ENCODE peak calls at places on chromosomes 1 and 21, in eight cellular contexts. M is uterus, H is heart left ventricle, V is brain microvascular endothelial cell, A is left lung, D is HFF-Myc, R is AG04450, S is epithelial cell of esophagus. C is an unnamed sample.

GRCh38 chr1:161218301-161219077 is 3.4 kb downstream of the FCER1G start:
- DNase-seq in A (no peak), D (no peak), V (no peak), R (no peak), H (no peak), S (no peak), M (no peak), C (no peak)

GRCh38 chr1:209150114-209150513 is 433.4 kb upstream of the CAMK1G start:
- DNase-seq in M (no peak), D (peak), H (no peak), R (peak), A (no peak), V (peak), S (peak), C (peak)

GRCh38 chr1:85623061-85623471 is 42.5 kb downstream of the CCN1 start:
- DNase-seq in S (peak), A (no peak), M (no peak), V (peak), H (no peak), D (no peak), R (peak), C (peak)

GRCh38 chr1:89609781-89610456 is 23.0 kb upstream of the LRRC8C start:
- DNase-seq in D (no peak), M (no peak), V (no peak), R (no peak), H (no peak), S (no peak), A (no peak), C (no peak)

GRCh38 chr1:77413541-77414335 is 131.9 kb downstream of the AK5 start:
- DNase-seq in A (no peak), M (no peak), S (no peak), D (no peak), H (no peak), R (no peak), V (no peak), C (no peak)

GRCh38 chr21:16022121-16022520 is 292.3 kb downstream of the USP25 start:
- DNase-seq in M (no peak), R (no peak), A (no peak), D (no peak), S (no peak), V (no peak), H (no peak), C (no peak)

GRCh38 chr1:160877221-160877620 is 7.8 kb downstream of the ITLN1 start:
- DNase-seq in V (no peak), H (no peak), R (no peak), S (no peak), A (no peak), D (no peak), M (no peak), C (no peak)

GRCh38 chr1:243748706-243749283 is 101.2 kb downstream of the AKT3 start:
- DNase-seq in S (peak), H (peak), R (peak), V (peak), M (peak), D (peak), A (no peak), C (peak)

GRCh38 chr21:42062543-42063022 is 8.5 kb upstream of the UMODL1 start:
- DNase-seq in H (no peak), V (no peak), A (peak), M (no peak), S (no peak), R (no peak), D (no peak), C (no peak)

GRCh38 chr1:55898191-55898590 is 681.2 kb downstream of the PLPP3 start:
- DNase-seq in H (no peak), M (no peak), V (peak), A (no peak), S (peak), D (no peak), R (peak), C (peak)

GRCh38 chr21:45981641-45982255 is at the start of gene COL6A1:
- DNase-seq in A (no peak), D (no peak), S (no peak), V (no peak), H (peak), R (no peak), M (peak), C (peak)

GRCh38 chr1:58331156-58331555 is 215.4 kb downstream of the OMA1 start:
- DNase-seq in R (no peak), S (no peak), A (no peak), H (no peak), D (no peak), M (no peak), V (no peak), C (peak)

GRCh38 chr1:172670316-172670715 is 11.4 kb downstream of the FASLG start:
- DNase-seq in R (no peak), S (no peak), V (no peak), A (no peak), H (no peak), D (no peak), M (no peak), C (no peak)

GRCh38 chr1:43286115-43286514 is 734 bp upstream of the C1orf210 start:
- DNase-seq in A (no peak), R (no peak), S (no peak), M (no peak), V (no peak), H (no peak), D (no peak), C (no peak)

GRCh38 chr1:232902766-232903357 is 47.5 kb upstream of the NTPCR start:
- DNase-seq in R (no peak), D (no peak), A (no peak), M (no peak), H (no peak), S (no peak), V (no peak), C (no peak)

GRCh38 chr21:41819236-41819855 is 52.5 kb upstream of the RIPK4 start:
- DNase-seq in R (no peak), H (no peak), D (no peak), M (no peak), V (no peak), S (no peak), A (no peak), C (no peak)

GRCh38 chr21:42421018-42421793 is 17.5 kb downstream of the UBASH3A start:
- DNase-seq in A (no peak), S (no peak), H (no peak), M (no peak), D (no peak), V (no peak), R (no peak), C (no peak)

GRCh38 chr1:6448749-6449631 is 17.0 kb downstream of the TNFRSF25 start:
- DNase-seq in A (no peak), D (no peak), S (no peak), M (no peak), R (no peak), V (no peak), H (no peak), C (peak)

GRCh38 chr1:43818691-43819090 is 111.4 kb downstream of the ST3GAL3 start:
- DNase-seq in M (no peak), A (no peak), D (no peak), H (no peak), S (no peak), V (no peak), R (no peak), C (peak)

GRCh38 chr1:18794066-18794465 is 65.4 kb downstream of the TAS1R2 start:
- DNase-seq in M (no peak), S (no peak), A (no peak), R (no peak), H (no peak), D (no peak), V (no peak), C (peak)

GRCh38 chr1:157399984-157400382 is 152.3 kb downstream of the FCRL5 start:
- DNase-seq in M (no peak), R (no peak), V (no peak), S (peak), A (no peak), D (no peak), H (no peak), C (peak)

GRCh38 chr1:184929711-184930202 is 44.6 kb downstream of the NIBAN1 start:
- DNase-seq in R (no peak), S (peak), A (no peak), V (no peak), H (no peak), M (no peak), D (no peak), C (peak)

GRCh38 chr1:29179641-29180184 is 2.0 kb downstream of the SRSF4 start:
- DNase-seq in R (no peak), D (no peak), S (no peak), A (no peak), M (no peak), V (no peak), H (no peak), C (peak)
- H3K4me3 ChIP-seq in R (peak), D (peak), S (peak), A (peak), M (peak), V (peak), H (peak), C (peak)

GRCh38 chr1:236063919-236064673 is 794 bp downstream of the NID1 start:
- DNase-seq in S (peak), M (peak), D (peak), V (peak), R (no peak), A (peak), H (peak), C (peak)
- TF ChIP-seq CTCF in S (no peak), M (no peak), D (no peak), V (no peak), R (no peak), A (no peak), H (no peak), C (no peak)

GRCh38 chr1:112849425-112849966 is 106.5 kb downstream of the SLC16A1 start:
- DNase-seq in D (no peak), A (no peak), H (no peak), S (peak), M (no peak), V (peak), R (no peak), C (peak)
- H3K4me3 ChIP-seq in D (peak), A (peak), H (peak), S (peak), M (peak), V (peak), R (peak), C (peak)

DNA sequence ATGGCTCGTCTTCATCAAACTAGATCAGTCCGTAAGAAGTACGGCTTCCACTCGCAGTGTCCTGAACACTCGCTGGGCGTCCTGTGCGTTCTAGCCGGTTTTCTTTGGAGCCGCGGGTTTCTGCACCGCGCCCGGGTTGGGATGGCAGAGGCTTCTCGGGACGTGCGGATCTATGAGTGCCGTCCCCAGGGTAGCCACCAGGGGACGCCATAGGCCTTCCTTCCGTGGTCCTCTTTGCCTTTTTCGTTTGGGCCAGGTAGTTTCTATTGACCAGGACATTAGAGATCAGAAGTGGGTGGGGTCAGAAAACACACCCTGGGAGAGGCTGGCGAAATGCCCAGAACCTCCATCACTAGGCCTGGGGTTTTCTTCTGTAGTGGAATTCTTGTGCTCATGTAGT is 273.8 kb downstream of the FAM72C start:
- DNase-seq in R (no peak), H (no peak), S (peak), V (no peak), D (no peak), A (no peak), M (no peak), C (peak)
- TF ChIP-seq CTCF in R (peak), H (peak), S (peak), V (peak), D (peak), A (peak), M (no peak), C (peak)

GRCh38 chr1:15410223-15410883 is 665 bp downstream of the EFHD2 start:
- DNase-seq in R (no peak), A (no peak), S (no peak), H (no peak), M (no peak), V (no peak), D (no peak), C (no peak)

GRCh38 chr1:15409400-15410222 is at the start of gene EFHD2:
- DNase-seq in H (peak), D (peak), A (peak), V (peak), R (no peak), S (peak), M (peak), C (peak)

GRCh38 chr1:15407579-15407978 is 2.1 kb upstream of the EFHD2 start:
- DNase-seq in M (no peak), S (no peak), A (no peak), V (no peak), H (no peak), R (no peak), D (no peak), C (no peak)

GRCh38 chr1:15406911-15407559 is 2.7 kb upstream of the EFHD2 start:
- DNase-seq in R (no peak), H (no peak), A (no peak), M (peak), D (no peak), S (peak), V (peak), C (peak)

GRCh38 chr1:15408890-15409399 is 743 bp upstream of the EFHD2 start:
- DNase-seq in R (no peak), D (no peak), A (no peak), V (no peak), M (no peak), H (no peak), S (no peak), C (no peak)
- H3K4me3 ChIP-seq in R (peak), D (peak), A (peak), V (peak), M (peak), H (peak), S (peak), C (peak)

GRCh38 chr1:25568090-25568833 is 24.9 kb downstream of the LDLRAP1 start:
- DNase-seq in M (no peak), H (no peak), D (no peak), V (peak), R (no peak), S (peak), A (no peak), C (peak)
- TF ChIP-seq CTCF in M (no peak), H (no peak), D (no peak), V (peak), R (peak), S (peak), A (no peak), C (peak)

GRCh38 chr1:114219247-114219872 is 65.7 kb upstream of the SYT6 start:
- DNase-seq in H (no peak), R (no peak), D (no peak), A (no peak), S (peak), V (no peak), M (no peak), C (peak)
- H3K4me3 ChIP-seq in H (peak), R (peak), D (no peak), A (no peak), S (no peak), V (no peak), M (no peak), C (peak)

GRCh38 chr1:165463978-165464377 is 19.1 kb upstream of the RXRG start:
- DNase-seq in S (no peak), D (no peak), H (no peak), A (no peak), V (no peak), M (no peak), R (no peak), C (no peak)
- TF ChIP-seq CTCF in S (no peak), D (no peak), H (no peak), A (no peak), V (no peak), M (no peak), R (no peak), C (no peak)

GRCh38 chr21:27083144-27083543 is 116.3 kb upstream of the ADAMTS5 start:
- DNase-seq in H (no peak), R (no peak), M (no peak), A (no peak), D (no peak), S (no peak), V (no peak), C (no peak)

GRCh38 chr21:27085387-27085786 is 118.5 kb upstream of the ADAMTS5 start:
- DNase-seq in M (no peak), V (no peak), S (no peak), H (no peak), R (no peak), D (no peak), A (no peak), C (no peak)

DNA sequence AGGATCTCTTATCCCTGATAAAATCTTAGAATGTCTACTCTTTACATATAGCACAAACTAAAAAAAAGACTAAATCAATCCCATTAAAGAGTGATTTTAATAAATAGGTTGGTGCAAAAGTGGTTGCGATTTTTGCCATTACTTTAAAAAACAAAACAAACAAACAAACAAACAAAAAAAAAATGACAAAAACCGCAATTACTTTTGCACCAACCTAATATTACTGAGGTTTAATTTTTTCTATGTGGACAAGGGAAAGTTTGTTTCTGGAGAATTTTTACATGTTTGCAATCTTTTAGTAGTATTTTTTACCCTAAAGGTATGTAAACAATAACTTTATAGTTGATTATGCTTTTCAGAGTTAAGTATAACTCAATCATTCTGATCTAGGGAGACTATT is 119.7 kb upstream of the ADAMTS5 start:
- DNase-seq in D (no peak), H (no peak), A (no peak), S (no peak), M (no peak), R (no peak), V (no peak), C (no peak)
- H3K4me3 ChIP-seq in D (no peak), H (no peak), A (no peak), S (no peak), M (no peak), R (no peak), V (no peak), C (no peak)

GRCh38 chr1:62391369-62391971 is 45.4 kb upstream of the USP1 start:
- DNase-seq in S (no peak), M (no peak), D (no peak), H (no peak), A (no peak), V (peak), R (no peak), C (peak)
- TF ChIP-seq CTCF in S (peak), M (no peak), D (peak), H (peak), A (no peak), V (peak), R (peak), C (peak)